ENCODE peak calls at places on chromosomes 13 and 19, in six cellular contexts. P is transverse colon; L is CD8-positive, alpha-beta memory T cell; O is naive thymus-derived CD4-positive, alpha-beta T cell; U is mesenchymal stem cell; A is heart right ventricle. J is an unnamed sample. For H3K4me1, the result is how much of the 10 kb centered on the place peaks cover.

GRCh38 chr19:14916848-14917247 is 24.4 kb upstream of the OR7C2 start:
- DNase-seq in P (no peak), L (no peak), O (no peak), U (no peak), A (no peak), J (no peak)

GRCh38 chr19:47141695-47142094 is 11.1 kb downstream of the SAE1 start:
- DNase-seq in P (no peak), L (no peak), O (no peak), U (no peak), A (no peak), J (no peak)

GRCh38 chr19:46201413-46202310 is 27.9 kb upstream of the IGFL1 start:
- DNase-seq in P (no peak), L (no peak), O (no peak), U (no peak), A (no peak), J (no peak)

GRCh38 chr19:54502518-54503048 is at the start of gene LAIR2:
- DNase-seq in P (no peak), L (no peak), O (no peak), U (no peak), A (no peak), J (no peak)

GRCh38 chr19:16190198-16190597 is 5.0 kb downstream of the FAM32A start:
- DNase-seq in P (no peak), L (no peak), O (no peak), U (no peak), A (no peak), J (peak)

GRCh38 chr19:6239401-6239844 is 40.4 kb downstream of the MLLT1 start:
- DNase-seq in P (no peak), L (no peak), O (no peak), U (no peak), A (peak), J (no peak)

GRCh38 chr19:12783226-12783848 is 7.9 kb upstream of the JUNB start:
- DNase-seq in P (no peak), L (peak), O (no peak), U (peak), A (peak), J (no peak)

GRCh38 chr13:79675931-79676658 is 195.1 kb downstream of the NDFIP2 start:
- DNase-seq in P (no peak), L (no peak), O (no peak), U (no peak), A (no peak), J (no peak)

GRCh38 chr19:2039959-2040646 is 10.9 kb downstream of the MKNK2 start:
- DNase-seq in P (no peak), L (no peak), O (no peak), U (no peak), A (no peak), J (no peak)

GRCh38 chr19:8250596-8250995 is 41.4 kb downstream of the CERS4 start:
- DNase-seq in P (no peak), L (no peak), O (no peak), U (no peak), A (no peak), J (no peak)
- H3K27ac ChIP-seq in P (peak), L (no peak), O (no peak), U (no peak), A (peak), J (no peak)

DNA sequence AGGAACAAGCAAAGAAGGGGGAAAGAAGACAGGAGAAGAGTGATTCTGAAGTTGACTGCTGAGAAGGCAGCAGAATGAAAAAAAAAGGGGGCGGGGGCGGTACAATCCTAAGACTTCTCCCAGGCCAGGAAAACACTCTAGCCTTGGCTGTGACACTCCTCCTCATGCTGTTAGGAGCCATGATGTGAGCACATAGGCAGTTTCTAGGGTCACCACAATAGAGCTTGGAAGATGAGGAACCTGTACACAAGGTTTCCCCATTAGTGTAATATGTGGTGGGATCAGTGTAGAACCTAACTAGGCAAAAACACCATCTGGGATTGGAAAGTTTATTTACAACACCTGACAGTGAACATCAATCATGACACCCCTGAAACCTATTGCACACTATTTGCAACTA is 86.9 kb downstream of the FOXO1 start:
- DNase-seq in P (no peak), L (no peak), O (no peak), U (no peak), A (no peak), J (no peak)
- H3K4me1 ChIP-seq in P (under half), L (half or more), O (under half), U (under half), A (half or more), J (under half)

GRCh38 chr19:9943744-9944143 is 7.4 kb upstream of the OLFM2 start:
- DNase-seq in P (no peak), L (no peak), O (no peak), U (no peak), A (no peak), J (no peak)

GRCh38 chr19:9940778-9941177 is 4.5 kb upstream of the OLFM2 start:
- DNase-seq in P (no peak), L (no peak), O (no peak), U (no peak), A (no peak), J (no peak)

GRCh38 chr19:9939301-9939913 is 3.1 kb upstream of the OLFM2 start:
- DNase-seq in P (no peak), L (no peak), O (no peak), U (peak), A (no peak), J (no peak)

GRCh38 chr19:9941236-9941635 is 4.9 kb upstream of the OLFM2 start:
- DNase-seq in P (no peak), L (no peak), O (no peak), U (no peak), A (no peak), J (no peak)

GRCh38 chr19:9941646-9942045 is 5.3 kb upstream of the OLFM2 start:
- DNase-seq in P (no peak), L (no peak), O (no peak), U (no peak), A (no peak), J (no peak)
- H3K27ac ChIP-seq in P (no peak), L (no peak), O (no peak), U (no peak), A (no peak), J (no peak)

GRCh38 chr13:48531416-48532145 is 1.3 kb downstream of the RCBTB2 start:
- DNase-seq in P (no peak), L (no peak), O (peak), U (no peak), A (no peak), J (no peak)
- H3K4me1 ChIP-seq in P (under half), L (under half), O (under half), U (under half), A (under half), J (under half)

GRCh38 chr19:48770223-48770622 is 14.9 kb downstream of the FGF21 start:
- DNase-seq in P (no peak), L (no peak), O (no peak), U (no peak), A (no peak), J (no peak)
- H3K27ac ChIP-seq in P (no peak), L (no peak), O (no peak), U (peak), A (no peak), J (no peak)

DNA sequence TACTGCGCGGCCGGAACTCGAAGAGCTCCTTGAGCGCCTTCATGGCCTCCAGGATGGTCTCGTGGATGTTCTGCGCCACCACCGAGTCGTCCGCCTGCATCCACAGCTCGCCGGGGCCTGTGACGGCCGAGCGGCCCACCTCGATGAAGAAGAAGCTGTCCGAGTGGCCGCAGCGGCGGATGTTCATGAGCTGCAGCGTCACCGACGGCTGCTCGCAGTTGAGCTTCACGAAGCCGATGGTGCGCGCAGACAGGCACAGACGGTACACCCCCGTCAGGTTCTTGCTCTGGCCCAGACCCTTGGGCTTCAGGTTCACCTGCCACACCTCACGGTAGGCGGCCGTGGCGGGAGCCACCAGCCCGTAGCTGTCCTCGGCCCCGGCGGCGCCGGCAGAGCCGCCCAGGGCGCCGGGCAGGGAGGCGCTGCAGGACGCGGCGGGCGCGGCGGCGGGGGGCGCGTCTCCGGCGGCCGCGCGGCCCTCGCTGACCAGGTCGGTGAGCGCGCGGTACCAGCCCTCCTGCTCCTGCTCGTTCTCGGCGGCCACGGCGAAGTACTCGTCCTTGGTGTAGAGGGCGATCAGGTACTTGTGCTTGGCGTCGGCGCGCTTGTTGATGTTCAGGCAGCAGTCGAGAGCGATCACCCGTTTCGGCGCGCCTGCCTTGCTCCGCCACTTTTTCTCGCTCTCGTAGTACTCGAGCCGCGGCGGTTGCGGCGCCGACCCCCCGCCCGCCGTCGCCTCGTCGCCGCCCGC is 1.1 kb downstream of the IRS2 start:
- DNase-seq in P (peak), L (peak), O (peak), U (peak), A (peak), J (peak)
- H3K4me1 ChIP-seq in P (under half), L (under half), O (under half), U (under half), A (under half), J (under half)

GRCh38 chr13:111156421-111156820 is 41.3 kb downstream of the ARHGEF7 start:
- DNase-seq in P (no peak), L (no peak), O (no peak), U (no peak), A (no peak), J (no peak)
- H3K27ac ChIP-seq in P (no peak), L (no peak), O (no peak), U (no peak), A (no peak), J (no peak)

GRCh38 chr13:33280550-33280905 is 5.0 kb downstream of the STARD13 start:
- DNase-seq in P (no peak), L (no peak), O (no peak), U (no peak), A (no peak), J (no peak)
- H3K4me1 ChIP-seq in P (under half), L (under half), O (under half), U (under half), A (half or more), J (under half)

J was measured in heart left ventricle.